ENCODE peak calls at places on chromosomes 7 and 10, in ten cellular contexts. One of them, this sample, is unnamed.

GRCh38 chr10:95331596-95332130 is 40.9 kb upstream of the PDLIM1 start:
- DNase-seq in left ventricle myocardium inferior: no peak
- DNase-seq in C1 segment of cervical spinal cord: no peak
- DNase-seq in activated naive CD8-positive, alpha-beta T cell treated with anti-CD3 and anti-CD28 coated beads, Interleukin-2, amount 50 U/mL, for 24 hours: no peak
- DNase-seq in NAMALWA: no peak
- DNase-seq in amniotic stem cell: no peak
- DNase-seq in DMS79: no peak
- DNase-seq in KBM-7: no peak
- DNase-seq in endothelial cell: no peak
- DNase-seq in neuronal stem cell: no peak
- DNase-seq in this sample: no peak

GRCh38 chr10:51297438-51297837 is 223.2 kb downstream of the PRKG1 start:
- DNase-seq in endothelial cell: no peak
- DNase-seq in neuronal stem cell: no peak
- DNase-seq in left ventricle myocardium inferior: no peak
- DNase-seq in KBM-7: no peak
- DNase-seq in amniotic stem cell: no peak
- DNase-seq in NAMALWA: no peak
- DNase-seq in DMS79: no peak
- DNase-seq in activated naive CD8-positive, alpha-beta T cell treated with anti-CD3 and anti-CD28 coated beads, Interleukin-2, amount 50 U/mL, for 24 hours: no peak
- DNase-seq in C1 segment of cervical spinal cord: no peak
- DNase-seq in this sample: no peak

GRCh38 chr10:5581670-5582566 is 57.2 kb downstream of the CALML3 start:
- DNase-seq in amniotic stem cell: no peak
- DNase-seq in endothelial cell: no peak
- DNase-seq in left ventricle myocardium inferior: no peak
- DNase-seq in NAMALWA: no peak
- DNase-seq in activated naive CD8-positive, alpha-beta T cell treated with anti-CD3 and anti-CD28 coated beads, Interleukin-2, amount 50 U/mL, for 24 hours: no peak
- DNase-seq in KBM-7: no peak
- DNase-seq in DMS79: no peak
- DNase-seq in neuronal stem cell: no peak
- DNase-seq in C1 segment of cervical spinal cord: no peak
- DNase-seq in this sample: no peak

GRCh38 chr10:26844381-26844780 is 16.4 kb downstream of the ABI1 start:
- DNase-seq in KBM-7: no peak
- DNase-seq in endothelial cell: no peak
- DNase-seq in amniotic stem cell: no peak
- DNase-seq in NAMALWA: no peak
- DNase-seq in DMS79: no peak
- DNase-seq in neuronal stem cell: no peak
- DNase-seq in C1 segment of cervical spinal cord: no peak
- DNase-seq in left ventricle myocardium inferior: no peak
- DNase-seq in activated naive CD8-positive, alpha-beta T cell treated with anti-CD3 and anti-CD28 coated beads, Interleukin-2, amount 50 U/mL, for 24 hours: no peak
- DNase-seq in this sample: no peak

GRCh38 chr7:141325275-141325674 is 225.9 kb upstream of the AGK start:
- DNase-seq in KBM-7: no peak
- DNase-seq in neuronal stem cell: no peak
- DNase-seq in activated naive CD8-positive, alpha-beta T cell treated with anti-CD3 and anti-CD28 coated beads, Interleukin-2, amount 50 U/mL, for 24 hours: no peak
- DNase-seq in amniotic stem cell: no peak
- DNase-seq in C1 segment of cervical spinal cord: no peak
- DNase-seq in NAMALWA: no peak
- DNase-seq in DMS79: no peak
- DNase-seq in endothelial cell: no peak
- DNase-seq in left ventricle myocardium inferior: no peak
- DNase-seq in this sample: no peak

GRCh38 chr10:51035344-51035743 is 38.9 kb upstream of the PRKG1 start:
- DNase-seq in neuronal stem cell: no peak
- DNase-seq in C1 segment of cervical spinal cord: no peak
- DNase-seq in endothelial cell: no peak
- DNase-seq in NAMALWA: no peak
- DNase-seq in activated naive CD8-positive, alpha-beta T cell treated with anti-CD3 and anti-CD28 coated beads, Interleukin-2, amount 50 U/mL, for 24 hours: no peak
- DNase-seq in DMS79: no peak
- DNase-seq in KBM-7: no peak
- DNase-seq in amniotic stem cell: no peak
- DNase-seq in left ventricle myocardium inferior: no peak
- DNase-seq in this sample: no peak

GRCh38 chr7:79009647-79010046 is 443.8 kb downstream of the MAGI2 start:
- DNase-seq in C1 segment of cervical spinal cord: no peak
- DNase-seq in activated naive CD8-positive, alpha-beta T cell treated with anti-CD3 and anti-CD28 coated beads, Interleukin-2, amount 50 U/mL, for 24 hours: no peak
- DNase-seq in neuronal stem cell: no peak
- DNase-seq in NAMALWA: no peak
- DNase-seq in DMS79: no peak
- DNase-seq in left ventricle myocardium inferior: no peak
- DNase-seq in endothelial cell: no peak
- DNase-seq in amniotic stem cell: no peak
- DNase-seq in KBM-7: no peak
- DNase-seq in this sample: no peak

GRCh38 chr7:143507094-143507518 is 29.4 kb downstream of the TAS2R41 start:
- DNase-seq in activated naive CD8-positive, alpha-beta T cell treated with anti-CD3 and anti-CD28 coated beads, Interleukin-2, amount 50 U/mL, for 24 hours: no peak
- DNase-seq in DMS79: no peak
- DNase-seq in amniotic stem cell: no peak
- DNase-seq in NAMALWA: no peak
- DNase-seq in left ventricle myocardium inferior: no peak
- DNase-seq in KBM-7: no peak
- DNase-seq in endothelial cell: no peak
- DNase-seq in neuronal stem cell: no peak
- DNase-seq in C1 segment of cervical spinal cord: no peak
- DNase-seq in this sample: no peak

GRCh38 chr10:48885376-48885775 is 54.3 kb downstream of the LRRC18 start:
- DNase-seq in DMS79: no peak
- DNase-seq in C1 segment of cervical spinal cord: no peak
- DNase-seq in NAMALWA: peak
- DNase-seq in left ventricle myocardium inferior: no peak
- DNase-seq in endothelial cell: peak
- DNase-seq in neuronal stem cell: no peak
- DNase-seq in KBM-7: peak
- DNase-seq in amniotic stem cell: no peak
- DNase-seq in activated naive CD8-positive, alpha-beta T cell treated with anti-CD3 and anti-CD28 coated beads, Interleukin-2, amount 50 U/mL, for 24 hours: no peak
- DNase-seq in this sample: no peak

GRCh38 chr10:97067716-97068391 is 117.9 kb downstream of the SLIT1 start:
- DNase-seq in endothelial cell: no peak
- DNase-seq in left ventricle myocardium inferior: no peak
- DNase-seq in DMS79: no peak
- DNase-seq in NAMALWA: peak
- DNase-seq in activated naive CD8-positive, alpha-beta T cell treated with anti-CD3 and anti-CD28 coated beads, Interleukin-2, amount 50 U/mL, for 24 hours: no peak
- DNase-seq in KBM-7: peak
- DNase-seq in C1 segment of cervical spinal cord: no peak
- DNase-seq in neuronal stem cell: no peak
- DNase-seq in amniotic stem cell: no peak
- DNase-seq in this sample: no peak

GRCh38 chr10:44913312-44914079 is 2.4 kb downstream of the TMEM72 start:
- DNase-seq in DMS79: peak
- DNase-seq in C1 segment of cervical spinal cord: no peak
- DNase-seq in activated naive CD8-positive, alpha-beta T cell treated with anti-CD3 and anti-CD28 coated beads, Interleukin-2, amount 50 U/mL, for 24 hours: no peak
- DNase-seq in neuronal stem cell: no peak
- DNase-seq in left ventricle myocardium inferior: no peak
- DNase-seq in KBM-7: peak
- DNase-seq in amniotic stem cell: no peak
- DNase-seq in endothelial cell: no peak
- DNase-seq in NAMALWA: no peak
- DNase-seq in this sample: no peak

GRCh38 chr7:129777195-129777844 is 165.8 kb downstream of the NRF1 start:
- DNase-seq in NAMALWA: no peak
- DNase-seq in endothelial cell: no peak
- DNase-seq in amniotic stem cell: no peak
- DNase-seq in neuronal stem cell: no peak
- DNase-seq in KBM-7: no peak
- DNase-seq in left ventricle myocardium inferior: no peak
- DNase-seq in C1 segment of cervical spinal cord: no peak
- DNase-seq in DMS79: no peak
- DNase-seq in activated naive CD8-positive, alpha-beta T cell treated with anti-CD3 and anti-CD28 coated beads, Interleukin-2, amount 50 U/mL, for 24 hours: no peak
- DNase-seq in this sample: no peak

GRCh38 chr10:129775681-129776080 is 188.4 kb downstream of the EBF3 start:
- DNase-seq in NAMALWA: no peak
- DNase-seq in left ventricle myocardium inferior: no peak
- DNase-seq in endothelial cell: no peak
- DNase-seq in neuronal stem cell: no peak
- DNase-seq in activated naive CD8-positive, alpha-beta T cell treated with anti-CD3 and anti-CD28 coated beads, Interleukin-2, amount 50 U/mL, for 24 hours: no peak
- DNase-seq in amniotic stem cell: no peak
- DNase-seq in KBM-7: no peak
- DNase-seq in DMS79: no peak
- DNase-seq in C1 segment of cervical spinal cord: no peak
- DNase-seq in this sample: no peak

GRCh38 chr10:74008212-74008731 is 10.4 kb downstream of the VCL start:
- DNase-seq in NAMALWA: no peak
- DNase-seq in amniotic stem cell: peak
- DNase-seq in C1 segment of cervical spinal cord: no peak
- DNase-seq in activated naive CD8-positive, alpha-beta T cell treated with anti-CD3 and anti-CD28 coated beads, Interleukin-2, amount 50 U/mL, for 24 hours: no peak
- DNase-seq in endothelial cell: no peak
- DNase-seq in left ventricle myocardium inferior: no peak
- DNase-seq in KBM-7: no peak
- DNase-seq in neuronal stem cell: no peak
- DNase-seq in DMS79: no peak
- DNase-seq in this sample: no peak

GRCh38 chr10:24501312-24501711 is 222.4 kb downstream of the ARHGAP21 start:
- DNase-seq in endothelial cell: no peak
- DNase-seq in amniotic stem cell: no peak
- DNase-seq in KBM-7: no peak
- DNase-seq in neuronal stem cell: no peak
- DNase-seq in C1 segment of cervical spinal cord: no peak
- DNase-seq in activated naive CD8-positive, alpha-beta T cell treated with anti-CD3 and anti-CD28 coated beads, Interleukin-2, amount 50 U/mL, for 24 hours: no peak
- DNase-seq in left ventricle myocardium inferior: no peak
- DNase-seq in NAMALWA: no peak
- DNase-seq in DMS79: no peak
- DNase-seq in this sample: no peak

GRCh38 chr7:102304668-102305067 is 18.0 kb downstream of the SH2B2 start:
- DNase-seq in activated naive CD8-positive, alpha-beta T cell treated with anti-CD3 and anti-CD28 coated beads, Interleukin-2, amount 50 U/mL, for 24 hours: no peak
- DNase-seq in DMS79: no peak
- DNase-seq in left ventricle myocardium inferior: no peak
- DNase-seq in neuronal stem cell: no peak
- DNase-seq in endothelial cell: peak
- DNase-seq in NAMALWA: no peak
- DNase-seq in KBM-7: no peak
- DNase-seq in C1 segment of cervical spinal cord: no peak
- DNase-seq in amniotic stem cell: no peak
- DNase-seq in this sample: no peak

GRCh38 chr7:77759294-77759889 is 38.8 kb downstream of the TMEM60 start:
- DNase-seq in activated naive CD8-positive, alpha-beta T cell treated with anti-CD3 and anti-CD28 coated beads, Interleukin-2, amount 50 U/mL, for 24 hours: peak
- DNase-seq in DMS79: peak
- DNase-seq in left ventricle myocardium inferior: no peak
- DNase-seq in KBM-7: peak
- DNase-seq in amniotic stem cell: peak
- DNase-seq in neuronal stem cell: peak
- DNase-seq in endothelial cell: peak
- DNase-seq in NAMALWA: peak
- DNase-seq in C1 segment of cervical spinal cord: peak
- DNase-seq in this sample: peak

GRCh38 chr10:24873281-24873683 is 79.1 kb downstream of the PRTFDC1 start:
- DNase-seq in endothelial cell: peak
- DNase-seq in neuronal stem cell: no peak
- DNase-seq in NAMALWA: no peak
- DNase-seq in left ventricle myocardium inferior: no peak
- DNase-seq in C1 segment of cervical spinal cord: no peak
- DNase-seq in amniotic stem cell: peak
- DNase-seq in KBM-7: peak
- DNase-seq in DMS79: no peak
- DNase-seq in activated naive CD8-positive, alpha-beta T cell treated with anti-CD3 and anti-CD28 coated beads, Interleukin-2, amount 50 U/mL, for 24 hours: no peak
- DNase-seq in this sample: no peak

GRCh38 chr7:3597243-3597642 is 296.2 kb downstream of the SDK1 start:
- DNase-seq in neuronal stem cell: no peak
- DNase-seq in activated naive CD8-positive, alpha-beta T cell treated with anti-CD3 and anti-CD28 coated beads, Interleukin-2, amount 50 U/mL, for 24 hours: no peak
- DNase-seq in amniotic stem cell: no peak
- DNase-seq in endothelial cell: no peak
- DNase-seq in NAMALWA: peak
- DNase-seq in left ventricle myocardium inferior: no peak
- DNase-seq in KBM-7: peak
- DNase-seq in DMS79: no peak
- DNase-seq in C1 segment of cervical spinal cord: no peak
- DNase-seq in this sample: no peak

This sample was measured in RCC 7860.